ENCODE peak calls at places on chromosomes 11 and 22, in six cellular contexts. One of them, this sample, is unnamed.
A peak's percentile ranks its signal among the peaks of the same experiment; 100 is the strongest.

GRCh38 chr22:30611197-30611596 is 4.2 kb downstream of the TCN2 start:
- DNase-seq in activated effector memory CD4-positive, alpha-beta T cell treated with anti-CD3 and anti-CD28 coated beads, Interleukin-2, amount 50 U/mL, for 16 hours: no peak
- DNase-seq in T-helper 2 cell: no peak
- DNase-seq in fibroblast of lung: no peak
- DNase-seq in activated naive CD4-positive, alpha-beta T cell treated with anti-CD3 and anti-CD28 coated beads, Interleukin-2, amount 50 U/mL, for 72 hours: no peak
- DNase-seq in upper lobe of right lung: no peak
- DNase-seq in this sample: no peak

GRCh38 chr11:76686261-76687079 is 15.9 kb upstream of the LRRC32 start:
- DNase-seq in activated effector memory CD4-positive, alpha-beta T cell treated with anti-CD3 and anti-CD28 coated beads, Interleukin-2, amount 50 U/mL, for 16 hours: no peak
- DNase-seq in T-helper 2 cell: no peak
- DNase-seq in fibroblast of lung: no peak
- DNase-seq in activated naive CD4-positive, alpha-beta T cell treated with anti-CD3 and anti-CD28 coated beads, Interleukin-2, amount 50 U/mL, for 72 hours: no peak
- DNase-seq in upper lobe of right lung: no peak
- DNase-seq in this sample: no peak

GRCh38 chr11:12007769-12008737 is at the start of gene DKK3:
- DNase-seq in activated effector memory CD4-positive, alpha-beta T cell treated with anti-CD3 and anti-CD28 coated beads, Interleukin-2, amount 50 U/mL, for 16 hours: no peak
- DNase-seq in T-helper 2 cell: peak; percentile 25
- DNase-seq in fibroblast of lung: peak; percentile 52
- DNase-seq in activated naive CD4-positive, alpha-beta T cell treated with anti-CD3 and anti-CD28 coated beads, Interleukin-2, amount 50 U/mL, for 72 hours: no peak
- DNase-seq in upper lobe of right lung: no peak
- DNase-seq in this sample: no peak

GRCh38 chr11:34356576-34356917 is 1.3 kb downstream of the ABTB2 start:
- DNase-seq in activated effector memory CD4-positive, alpha-beta T cell treated with anti-CD3 and anti-CD28 coated beads, Interleukin-2, amount 50 U/mL, for 16 hours: no peak
- DNase-seq in T-helper 2 cell: no peak
- DNase-seq in fibroblast of lung: peak; percentile 81
- DNase-seq in activated naive CD4-positive, alpha-beta T cell treated with anti-CD3 and anti-CD28 coated beads, Interleukin-2, amount 50 U/mL, for 72 hours: no peak
- DNase-seq in upper lobe of right lung: peak; percentile 67
- DNase-seq in this sample: peak; percentile 77

GRCh38 chr22:41745968-41746367 is 46.7 kb downstream of the MEI1 start:
- DNase-seq in activated effector memory CD4-positive, alpha-beta T cell treated with anti-CD3 and anti-CD28 coated beads, Interleukin-2, amount 50 U/mL, for 16 hours: no peak
- DNase-seq in T-helper 2 cell: no peak
- DNase-seq in fibroblast of lung: no peak
- DNase-seq in activated naive CD4-positive, alpha-beta T cell treated with anti-CD3 and anti-CD28 coated beads, Interleukin-2, amount 50 U/mL, for 72 hours: no peak
- DNase-seq in upper lobe of right lung: no peak
- DNase-seq in this sample: no peak

GRCh38 chr22:32720924-32721323 is 80.6 kb upstream of the TIMP3 start:
- DNase-seq in activated effector memory CD4-positive, alpha-beta T cell treated with anti-CD3 and anti-CD28 coated beads, Interleukin-2, amount 50 U/mL, for 16 hours: no peak
- DNase-seq in T-helper 2 cell: no peak
- DNase-seq in fibroblast of lung: peak; percentile 83
- DNase-seq in activated naive CD4-positive, alpha-beta T cell treated with anti-CD3 and anti-CD28 coated beads, Interleukin-2, amount 50 U/mL, for 72 hours: no peak
- DNase-seq in upper lobe of right lung: no peak
- DNase-seq in this sample: no peak

GRCh38 chr11:61369372-61370348 is 7.5 kb downstream of the TMEM138 start:
- DNase-seq in activated effector memory CD4-positive, alpha-beta T cell treated with anti-CD3 and anti-CD28 coated beads, Interleukin-2, amount 50 U/mL, for 16 hours: no peak
- DNase-seq in T-helper 2 cell: no peak
- DNase-seq in fibroblast of lung: peak; percentile 96
- DNase-seq in activated naive CD4-positive, alpha-beta T cell treated with anti-CD3 and anti-CD28 coated beads, Interleukin-2, amount 50 U/mL, for 72 hours: no peak
- DNase-seq in upper lobe of right lung: no peak
- DNase-seq in this sample: no peak

GRCh38 chr11:27571151-27571840 is 64.7 kb upstream of the LIN7C start:
- DNase-seq in activated effector memory CD4-positive, alpha-beta T cell treated with anti-CD3 and anti-CD28 coated beads, Interleukin-2, amount 50 U/mL, for 16 hours: no peak
- DNase-seq in T-helper 2 cell: no peak
- DNase-seq in fibroblast of lung: peak; percentile 77
- DNase-seq in activated naive CD4-positive, alpha-beta T cell treated with anti-CD3 and anti-CD28 coated beads, Interleukin-2, amount 50 U/mL, for 72 hours: no peak
- DNase-seq in upper lobe of right lung: no peak
- DNase-seq in this sample: no peak

GRCh38 chr22:37320726-37321286 is 38.5 kb downstream of the CYTH4 start:
- DNase-seq in activated effector memory CD4-positive, alpha-beta T cell treated with anti-CD3 and anti-CD28 coated beads, Interleukin-2, amount 50 U/mL, for 16 hours: no peak
- DNase-seq in T-helper 2 cell: no peak
- DNase-seq in fibroblast of lung: no peak
- DNase-seq in activated naive CD4-positive, alpha-beta T cell treated with anti-CD3 and anti-CD28 coated beads, Interleukin-2, amount 50 U/mL, for 72 hours: no peak
- DNase-seq in upper lobe of right lung: no peak
- DNase-seq in this sample: no peak

GRCh38 chr11:85737738-85738137 is 51.7 kb upstream of the CCDC89 start:
- DNase-seq in activated effector memory CD4-positive, alpha-beta T cell treated with anti-CD3 and anti-CD28 coated beads, Interleukin-2, amount 50 U/mL, for 16 hours: peak; percentile 67
- DNase-seq in T-helper 2 cell: peak; percentile 52
- DNase-seq in fibroblast of lung: no peak
- DNase-seq in activated naive CD4-positive, alpha-beta T cell treated with anti-CD3 and anti-CD28 coated beads, Interleukin-2, amount 50 U/mL, for 72 hours: no peak
- DNase-seq in upper lobe of right lung: no peak
- DNase-seq in this sample: no peak

GRCh38 chr22:50711446-50712340 is 26.3 kb upstream of the ACR start:
- DNase-seq in activated effector memory CD4-positive, alpha-beta T cell treated with anti-CD3 and anti-CD28 coated beads, Interleukin-2, amount 50 U/mL, for 16 hours: no peak
- DNase-seq in T-helper 2 cell: no peak
- DNase-seq in fibroblast of lung: no peak
- DNase-seq in activated naive CD4-positive, alpha-beta T cell treated with anti-CD3 and anti-CD28 coated beads, Interleukin-2, amount 50 U/mL, for 72 hours: no peak
- DNase-seq in upper lobe of right lung: peak; percentile 53
- DNase-seq in this sample: no peak

GRCh38 chr11:15212876-15213275 is 98.2 kb downstream of the INSC start:
- DNase-seq in activated effector memory CD4-positive, alpha-beta T cell treated with anti-CD3 and anti-CD28 coated beads, Interleukin-2, amount 50 U/mL, for 16 hours: no peak
- DNase-seq in T-helper 2 cell: no peak
- DNase-seq in fibroblast of lung: no peak
- DNase-seq in activated naive CD4-positive, alpha-beta T cell treated with anti-CD3 and anti-CD28 coated beads, Interleukin-2, amount 50 U/mL, for 72 hours: no peak
- DNase-seq in upper lobe of right lung: no peak
- DNase-seq in this sample: no peak

GRCh38 chr11:12139144-12139881 is 28.9 kb downstream of the MICAL2 start:
- DNase-seq in activated effector memory CD4-positive, alpha-beta T cell treated with anti-CD3 and anti-CD28 coated beads, Interleukin-2, amount 50 U/mL, for 16 hours: no peak
- DNase-seq in T-helper 2 cell: no peak
- DNase-seq in fibroblast of lung: peak; percentile 88
- DNase-seq in activated naive CD4-positive, alpha-beta T cell treated with anti-CD3 and anti-CD28 coated beads, Interleukin-2, amount 50 U/mL, for 72 hours: no peak
- DNase-seq in upper lobe of right lung: peak; percentile 67
- DNase-seq in this sample: no peak

GRCh38 chr11:112734207-112734606 is 227.0 kb upstream of the NCAM1 start:
- DNase-seq in activated effector memory CD4-positive, alpha-beta T cell treated with anti-CD3 and anti-CD28 coated beads, Interleukin-2, amount 50 U/mL, for 16 hours: no peak
- DNase-seq in T-helper 2 cell: no peak
- DNase-seq in fibroblast of lung: peak; percentile 29
- DNase-seq in activated naive CD4-positive, alpha-beta T cell treated with anti-CD3 and anti-CD28 coated beads, Interleukin-2, amount 50 U/mL, for 72 hours: no peak
- DNase-seq in upper lobe of right lung: no peak
- DNase-seq in this sample: no peak

GRCh38 chr11:126949066-126949945 is 51.3 kb downstream of the KIRREL3 start:
- DNase-seq in activated effector memory CD4-positive, alpha-beta T cell treated with anti-CD3 and anti-CD28 coated beads, Interleukin-2, amount 50 U/mL, for 16 hours: no peak
- DNase-seq in T-helper 2 cell: no peak
- DNase-seq in fibroblast of lung: peak; percentile 95
- DNase-seq in activated naive CD4-positive, alpha-beta T cell treated with anti-CD3 and anti-CD28 coated beads, Interleukin-2, amount 50 U/mL, for 72 hours: no peak
- DNase-seq in upper lobe of right lung: no peak
- DNase-seq in this sample: no peak

GRCh38 chr11:45816614-45817013 is 11.7 kb downstream of the SLC35C1 start:
- DNase-seq in activated effector memory CD4-positive, alpha-beta T cell treated with anti-CD3 and anti-CD28 coated beads, Interleukin-2, amount 50 U/mL, for 16 hours: no peak
- DNase-seq in T-helper 2 cell: no peak
- DNase-seq in fibroblast of lung: no peak
- DNase-seq in activated naive CD4-positive, alpha-beta T cell treated with anti-CD3 and anti-CD28 coated beads, Interleukin-2, amount 50 U/mL, for 72 hours: no peak
- DNase-seq in upper lobe of right lung: no peak
- DNase-seq in this sample: no peak

GRCh38 chr22:35299217-35299716 is 427 bp upstream of the TOM1 start:
- DNase-seq in activated effector memory CD4-positive, alpha-beta T cell treated with anti-CD3 and anti-CD28 coated beads, Interleukin-2, amount 50 U/mL, for 16 hours: no peak
- DNase-seq in T-helper 2 cell: no peak
- DNase-seq in fibroblast of lung: peak; percentile 28
- DNase-seq in activated naive CD4-positive, alpha-beta T cell treated with anti-CD3 and anti-CD28 coated beads, Interleukin-2, amount 50 U/mL, for 72 hours: no peak
- DNase-seq in upper lobe of right lung: no peak
- DNase-seq in this sample: no peak

GRCh38 chr11:28298209-28298608 is 190.0 kb downstream of the METTL15 start:
- DNase-seq in activated effector memory CD4-positive, alpha-beta T cell treated with anti-CD3 and anti-CD28 coated beads, Interleukin-2, amount 50 U/mL, for 16 hours: no peak
- DNase-seq in T-helper 2 cell: no peak
- DNase-seq in fibroblast of lung: no peak
- DNase-seq in activated naive CD4-positive, alpha-beta T cell treated with anti-CD3 and anti-CD28 coated beads, Interleukin-2, amount 50 U/mL, for 72 hours: no peak
- DNase-seq in upper lobe of right lung: no peak
- DNase-seq in this sample: no peak

GRCh38 chr11:86636275-86636674 is 36.1 kb downstream of the ME3 start:
- DNase-seq in activated effector memory CD4-positive, alpha-beta T cell treated with anti-CD3 and anti-CD28 coated beads, Interleukin-2, amount 50 U/mL, for 16 hours: no peak
- DNase-seq in T-helper 2 cell: no peak
- DNase-seq in fibroblast of lung: no peak
- DNase-seq in activated naive CD4-positive, alpha-beta T cell treated with anti-CD3 and anti-CD28 coated beads, Interleukin-2, amount 50 U/mL, for 72 hours: no peak
- DNase-seq in upper lobe of right lung: no peak
- DNase-seq in this sample: no peak

GRCh38 chr11:76689313-76689712 is 18.8 kb upstream of the LRRC32 start:
- DNase-seq in activated effector memory CD4-positive, alpha-beta T cell treated with anti-CD3 and anti-CD28 coated beads, Interleukin-2, amount 50 U/mL, for 16 hours: no peak
- DNase-seq in T-helper 2 cell: no peak
- DNase-seq in fibroblast of lung: no peak
- DNase-seq in activated naive CD4-positive, alpha-beta T cell treated with anti-CD3 and anti-CD28 coated beads, Interleukin-2, amount 50 U/mL, for 72 hours: no peak
- DNase-seq in upper lobe of right lung: peak; percentile 86
- DNase-seq in this sample: no peak

GRCh38 chr11:67071420-67072284 is 15.0 kb downstream of the RHOD start:
- DNase-seq in activated effector memory CD4-positive, alpha-beta T cell treated with anti-CD3 and anti-CD28 coated beads, Interleukin-2, amount 50 U/mL, for 16 hours: peak; percentile 90
- DNase-seq in T-helper 2 cell: peak; percentile 32
- DNase-seq in fibroblast of lung: peak; percentile 64
- DNase-seq in activated naive CD4-positive, alpha-beta T cell treated with anti-CD3 and anti-CD28 coated beads, Interleukin-2, amount 50 U/mL, for 72 hours: peak; percentile 76
- DNase-seq in upper lobe of right lung: peak; percentile 90
- DNase-seq in this sample: peak; percentile 89

GRCh38 chr11:130846606-130847005 is 69.7 kb downstream of the SNX19 start:
- DNase-seq in activated effector memory CD4-positive, alpha-beta T cell treated with anti-CD3 and anti-CD28 coated beads, Interleukin-2, amount 50 U/mL, for 16 hours: no peak
- DNase-seq in T-helper 2 cell: no peak
- DNase-seq in fibroblast of lung: peak; percentile 51
- DNase-seq in activated naive CD4-positive, alpha-beta T cell treated with anti-CD3 and anti-CD28 coated beads, Interleukin-2, amount 50 U/mL, for 72 hours: no peak
- DNase-seq in upper lobe of right lung: no peak
- DNase-seq in this sample: no peak

GRCh38 chr11:121389651-121390050 is 62.5 kb upstream of the SORL1 start:
- DNase-seq in activated effector memory CD4-positive, alpha-beta T cell treated with anti-CD3 and anti-CD28 coated beads, Interleukin-2, amount 50 U/mL, for 16 hours: no peak
- DNase-seq in T-helper 2 cell: no peak
- DNase-seq in fibroblast of lung: peak; percentile 65
- DNase-seq in activated naive CD4-positive, alpha-beta T cell treated with anti-CD3 and anti-CD28 coated beads, Interleukin-2, amount 50 U/mL, for 72 hours: no peak
- DNase-seq in upper lobe of right lung: no peak
- DNase-seq in this sample: peak; percentile 81

GRCh38 chr11:114377612-114378267 is 22.6 kb downstream of the C11orf71 start:
- DNase-seq in activated effector memory CD4-positive, alpha-beta T cell treated with anti-CD3 and anti-CD28 coated beads, Interleukin-2, amount 50 U/mL, for 16 hours: no peak
- DNase-seq in T-helper 2 cell: no peak
- DNase-seq in fibroblast of lung: peak; percentile 85
- DNase-seq in activated naive CD4-positive, alpha-beta T cell treated with anti-CD3 and anti-CD28 coated beads, Interleukin-2, amount 50 U/mL, for 72 hours: no peak
- DNase-seq in upper lobe of right lung: no peak
- DNase-seq in this sample: no peak

GRCh38 chr11:720642-721346 is 14.8 kb downstream of the EPS8L2 start:
- DNase-seq in activated effector memory CD4-positive, alpha-beta T cell treated with anti-CD3 and anti-CD28 coated beads, Interleukin-2, amount 50 U/mL, for 16 hours: peak; percentile 75
- DNase-seq in T-helper 2 cell: no peak
- DNase-seq in fibroblast of lung: no peak
- DNase-seq in activated naive CD4-positive, alpha-beta T cell treated with anti-CD3 and anti-CD28 coated beads, Interleukin-2, amount 50 U/mL, for 72 hours: no peak
- DNase-seq in upper lobe of right lung: no peak
- DNase-seq in this sample: no peak

GRCh38 chr11:75911459-75911858 is 96.4 kb downstream of the UVRAG start:
- DNase-seq in activated effector memory CD4-positive, alpha-beta T cell treated with anti-CD3 and anti-CD28 coated beads, Interleukin-2, amount 50 U/mL, for 16 hours: no peak
- DNase-seq in T-helper 2 cell: no peak
- DNase-seq in fibroblast of lung: no peak
- DNase-seq in activated naive CD4-positive, alpha-beta T cell treated with anti-CD3 and anti-CD28 coated beads, Interleukin-2, amount 50 U/mL, for 72 hours: no peak
- DNase-seq in upper lobe of right lung: no peak
- DNase-seq in this sample: no peak

This sample was measured in cardiac septum.